ENCODE peak calls at places on chromosomes 4 and X, in five cellular contexts. D is gastrocnemius medialis, H is thyroid gland, E is body of pancreas, B is Peyer's patch. W is an unnamed sample.
A peak's percentile ranks its signal among the peaks of the same experiment; 100 is the strongest.

GRCh38 chr4:11079171-11079570 is 349.5 kb downstream of the HS3ST1 start:
- DNase-seq in D (no peak), H (no peak), E (no peak), B (no peak), W (no peak)

GRCh38 chrX:33434256-33435092 is 223.1 kb upstream of the DMD start:
- DNase-seq in D (peak; percentile 30), H (peak; percentile 55), E (peak; percentile 54), B (peak; percentile 77), W (no peak)

GRCh38 chrX:1932231-1932630 is 317.4 kb downstream of the ASMT start:
- DNase-seq in D (no peak), H (no peak), E (no peak), B (no peak), W (no peak)

GRCh38 chrX:40496728-40497127 is 84.0 kb upstream of the ATP6AP2 start:
- DNase-seq in D (no peak), H (peak; percentile 23), E (no peak), B (no peak), W (no peak)

GRCh38 chrX:136865270-136866168 is 15.0 kb downstream of the RBMX start:
- DNase-seq in D (no peak), H (no peak), E (no peak), B (no peak), W (no peak)

GRCh38 chr4:101693842-101694398 is 96.6 kb upstream of the BANK1 start:
- DNase-seq in D (no peak), H (no peak), E (no peak), B (no peak), W (no peak)

GRCh38 chr4:159723341-159724048 is 620.6 kb downstream of the RAPGEF2 start:
- DNase-seq in D (no peak), H (no peak), E (no peak), B (no peak), W (no peak)

GRCh38 chr4:111136438-111136837 is 513.6 kb upstream of the PITX2 start:
- DNase-seq in D (no peak), H (no peak), E (no peak), B (no peak), W (no peak)

GRCh38 chr4:100340534-100341364 is 150.5 kb upstream of the DDIT4L start:
- DNase-seq in D (no peak), H (no peak), E (no peak), B (no peak), W (no peak)

GRCh38 chr4:6402566-6403399 is 69.6 kb downstream of the PPP2R2C start:
- DNase-seq in D (no peak), H (no peak), E (no peak), B (no peak), W (peak; percentile 7)

GRCh38 chr4:184806246-184806550 is 19.6 kb downstream of the ACSL1 start:
- DNase-seq in D (no peak), H (no peak), E (no peak), B (no peak), W (no peak)
- H3K4me3 ChIP-seq in D (peak overlapping the region; percentile 41), H (no peak overlapping the region), E (no peak overlapping the region), B (no peak overlapping the region), W (no peak overlapping the region)

DNA sequence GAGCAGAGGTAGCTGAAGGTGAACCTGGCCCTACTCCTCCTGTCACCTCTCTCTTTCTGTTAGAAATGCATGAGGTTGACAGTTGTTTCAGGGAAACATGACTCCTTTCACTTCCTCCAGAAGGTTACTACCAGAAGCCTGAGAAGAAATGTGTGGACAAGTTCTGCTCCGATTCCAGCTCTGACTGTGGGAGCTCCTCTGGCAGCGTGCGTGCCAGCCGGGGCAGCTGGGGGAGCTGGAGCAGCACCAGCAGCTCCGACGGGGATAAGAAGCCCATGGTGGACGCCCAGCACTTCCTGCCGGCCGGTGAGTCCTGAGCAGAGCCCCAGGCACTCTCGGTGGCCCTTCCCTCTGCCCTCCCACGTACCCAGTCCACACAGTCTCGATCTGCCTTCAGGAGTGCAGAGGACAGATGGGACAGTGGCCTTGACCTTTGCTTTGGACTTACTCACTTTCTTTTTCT is 61.3 kb upstream of the TLR2 start:
- DNase-seq in D (no peak), H (no peak), E (no peak), B (no peak), W (no peak)
- TF ChIP-seq POLR2A in D (no peak), H (no peak), E (no peak), B (no peak), W (no peak)

GRCh38 chr4:40672528-40673522 is 43.2 kb upstream of the RBM47 start:
- DNase-seq in D (peak; percentile 23), H (no peak), E (no peak), B (peak; percentile 46), W (no peak)
- H3K4me3 ChIP-seq in D (no peak overlapping the region), H (no peak overlapping the region), E (no peak overlapping the region), B (no peak overlapping the region), W (no peak overlapping the region)

GRCh38 chr4:151766691-151767090 is 5.9 kb upstream of the GATB start:
- DNase-seq in D (no peak), H (no peak), E (no peak), B (peak; percentile 48), W (no peak)

DNA sequence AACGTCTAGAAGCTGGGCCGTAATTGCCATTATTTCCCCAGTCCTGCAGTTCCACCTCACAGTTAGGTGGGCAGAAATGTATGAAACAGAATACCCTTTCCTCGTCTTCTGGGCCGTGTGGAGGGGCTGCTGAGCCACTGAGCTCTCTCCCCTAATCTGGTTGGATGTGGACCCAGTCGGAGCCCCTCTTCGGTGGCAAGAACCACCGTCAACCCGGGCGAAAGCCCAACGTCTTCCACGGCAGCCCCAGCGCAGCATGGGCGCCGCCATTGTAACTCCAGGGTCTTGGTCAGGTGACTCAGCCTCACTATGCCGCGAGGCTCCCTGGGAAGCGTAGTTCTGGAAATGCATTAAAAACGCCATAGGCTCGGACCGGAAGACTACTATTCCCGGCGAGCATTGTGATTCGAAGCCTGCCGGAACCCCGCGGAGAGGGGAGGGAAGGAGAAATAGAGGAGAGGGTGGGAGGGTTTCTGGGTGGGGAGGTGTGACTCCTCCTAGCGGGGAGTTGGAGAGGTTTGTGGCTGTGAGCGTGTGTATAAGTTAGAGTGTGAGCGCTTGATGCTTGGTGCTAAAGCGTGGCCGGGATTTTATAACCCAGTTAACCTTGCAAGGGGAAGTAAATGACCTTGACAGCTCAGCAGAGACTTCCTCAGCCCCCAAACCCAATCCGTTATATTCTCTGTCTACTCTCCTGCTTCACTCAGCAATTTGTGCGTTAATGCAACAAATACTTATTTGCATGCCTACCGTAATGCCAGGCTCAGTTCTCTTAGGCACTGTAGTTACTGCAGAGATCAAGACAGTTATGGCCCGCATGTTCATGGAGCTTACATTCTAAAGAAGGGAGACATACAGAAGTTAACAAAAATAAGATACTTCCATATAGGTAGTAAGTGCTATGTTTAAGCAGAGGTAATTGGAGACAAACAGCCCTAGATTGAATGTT is at the start of gene GATB:
- DNase-seq in D (peak; percentile 92), H (peak; percentile 94), E (peak; percentile 92), B (peak; percentile 97), W (peak; percentile 96)
- TF ChIP-seq POLR2A in D (peak; percentile 48), H (no peak), E (peak; percentile 76), B (peak; percentile 40), W (no peak)

GRCh38 chr4:8270418-8270771 is 841 bp downstream of the HTRA3 start:
- DNase-seq in D (no peak), H (no peak), E (no peak), B (no peak), W (no peak)
- H3K4me3 ChIP-seq in D (peak overlapping the region; percentile 55), H (peak overlapping the region; percentile 44), E (no peak overlapping the region), B (peak overlapping the region; percentile 47), W (peak overlapping the region; percentile 52)

GRCh38 chrX:153929576-153929975 is 3.5 kb upstream of the ARHGAP4 start:
- DNase-seq in D (no peak), H (no peak), E (no peak), B (no peak), W (no peak)

GRCh38 chrX:153928846-153929245 is 2.8 kb upstream of the ARHGAP4 start:
- DNase-seq in D (peak; percentile 47), H (no peak), E (no peak), B (no peak), W (no peak)

GRCh38 chrX:153927686-153927935 is 1.5 kb upstream of the ARHGAP4 start:
- DNase-seq in D (no peak), H (no peak), E (no peak), B (no peak), W (no peak)

GRCh38 chrX:153926863-153927685 is 1.0 kb upstream of the ARHGAP4 start:
- DNase-seq in D (peak; percentile 27), H (no peak), E (peak; percentile 26), B (peak; percentile 93), W (peak; percentile 57)

DNA sequence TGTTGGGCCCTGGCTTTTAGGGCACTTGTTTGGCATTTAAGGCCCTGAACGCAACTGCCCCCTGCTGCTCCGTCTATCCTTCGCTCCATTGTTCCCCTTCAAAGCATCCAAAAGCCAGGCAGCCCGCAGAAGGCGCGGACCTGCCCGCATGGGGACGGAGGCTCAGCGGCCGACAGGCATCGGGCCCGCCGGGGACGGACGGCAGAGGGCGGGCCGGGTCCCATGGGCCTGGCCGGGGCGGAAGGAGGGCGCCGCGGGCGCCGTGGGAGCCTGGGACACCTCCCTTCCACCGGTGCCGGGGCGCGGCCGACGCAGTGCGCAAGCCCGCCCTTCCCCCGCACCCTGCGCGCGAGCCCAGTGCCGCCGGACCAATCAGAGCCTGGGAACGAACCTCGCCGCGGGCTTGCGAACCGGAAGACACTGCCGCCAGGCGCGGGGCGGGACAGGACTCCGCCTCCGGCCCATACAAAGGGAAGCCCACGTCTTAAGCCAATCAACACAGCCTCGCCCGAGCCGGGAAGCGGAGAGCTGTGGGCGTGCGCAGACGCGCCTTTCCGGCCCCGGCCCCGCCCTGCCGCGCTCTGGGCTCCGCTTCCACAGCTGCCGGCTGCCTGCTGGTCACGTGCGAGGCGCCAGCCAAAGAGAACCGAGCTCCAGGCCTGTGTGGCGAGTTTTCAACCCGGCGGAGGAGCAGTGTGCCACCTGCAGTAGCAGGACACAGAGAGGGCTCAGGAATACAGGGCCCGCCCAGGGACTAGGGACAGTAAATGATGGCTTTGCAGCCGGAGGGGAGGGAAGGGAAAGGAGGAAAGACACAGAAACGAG is 2.1 kb upstream of the ARHGAP4 start:
- DNase-seq in D (peak; percentile 96), H (peak; percentile 95), E (peak; percentile 94), B (peak; percentile 98), W (peak; percentile 98)
- TF ChIP-seq POLR2A in D (peak; percentile 92), H (peak; percentile 33), E (peak; percentile 80), B (peak; percentile 86), W (peak; percentile 78)

W was measured in heart left ventricle.